ENCODE peak calls at places on chromosomes 5 and 9, in seven cellular contexts. One of them, this sample, is unnamed.

GRCh38 chr9:125496313-125496838 is 210.6 kb downstream of the MAPKAP1 start:
- DNase-seq in tibial nerve: no peak
- DNase-seq in A549: no peak
- DNase-seq in sigmoid colon: no peak
- DNase-seq in ovary: no peak
- DNase-seq in stomach: no peak
- DNase-seq in transverse colon: no peak
- DNase-seq in this sample: no peak

GRCh38 chr5:75656311-75657003 is 45.2 kb downstream of the ANKDD1B start:
- DNase-seq in tibial nerve: peak; percentile 28
- DNase-seq in A549: no peak
- DNase-seq in sigmoid colon: no peak
- DNase-seq in ovary: peak; percentile 19
- DNase-seq in stomach: no peak
- DNase-seq in transverse colon: no peak
- DNase-seq in this sample: no peak

GRCh38 chr9:127697575-127697974 is 9.2 kb upstream of the CFAP157 start:
- DNase-seq in tibial nerve: no peak
- DNase-seq in A549: no peak
- DNase-seq in sigmoid colon: no peak
- DNase-seq in ovary: no peak
- DNase-seq in stomach: no peak
- DNase-seq in transverse colon: no peak
- DNase-seq in this sample: no peak

GRCh38 chr9:128022886-128023285 is 42.1 kb upstream of the EEIG1 start:
- DNase-seq in tibial nerve: no peak
- DNase-seq in A549: no peak
- DNase-seq in sigmoid colon: no peak
- DNase-seq in ovary: no peak
- DNase-seq in stomach: no peak
- DNase-seq in transverse colon: no peak
- DNase-seq in this sample: no peak

GRCh38 chr9:121098567-121099198 is 23.9 kb downstream of the CNTRL start:
- DNase-seq in tibial nerve: no peak
- DNase-seq in A549: no peak
- DNase-seq in sigmoid colon: no peak
- DNase-seq in ovary: no peak
- DNase-seq in stomach: no peak
- DNase-seq in transverse colon: no peak
- DNase-seq in this sample: no peak

GRCh38 chr9:79568337-79569084 is 3.3 kb upstream of the TLE4 start:
- DNase-seq in tibial nerve: no peak
- DNase-seq in A549: peak; percentile 20
- DNase-seq in sigmoid colon: no peak
- DNase-seq in ovary: no peak
- DNase-seq in stomach: no peak
- DNase-seq in transverse colon: peak; percentile 11
- DNase-seq in this sample: no peak

GRCh38 chr9:69001921-69002320 is 12.0 kb downstream of the PRKACG start:
- DNase-seq in tibial nerve: no peak
- DNase-seq in A549: no peak
- DNase-seq in sigmoid colon: no peak
- DNase-seq in ovary: no peak
- DNase-seq in stomach: no peak
- DNase-seq in transverse colon: no peak
- DNase-seq in this sample: no peak

GRCh38 chr9:26262431-26262830 is 584.2 kb upstream of the TUSC1 start:
- DNase-seq in tibial nerve: no peak
- DNase-seq in A549: peak; percentile 8
- DNase-seq in sigmoid colon: no peak
- DNase-seq in ovary: no peak
- DNase-seq in stomach: no peak
- DNase-seq in transverse colon: no peak
- DNase-seq in this sample: no peak

GRCh38 chr5:14501353-14502162 is 80.0 kb upstream of the OTULINL start:
- DNase-seq in tibial nerve: no peak
- DNase-seq in A549: no peak
- DNase-seq in sigmoid colon: no peak
- DNase-seq in ovary: no peak
- DNase-seq in stomach: no peak
- DNase-seq in transverse colon: no peak
- DNase-seq in this sample: no peak

GRCh38 chr9:5446451-5447236 is 3.7 kb upstream of the CD274 start:
- DNase-seq in tibial nerve: no peak
- DNase-seq in A549: no peak
- DNase-seq in sigmoid colon: no peak
- DNase-seq in ovary: no peak
- DNase-seq in stomach: no peak
- DNase-seq in transverse colon: no peak
- DNase-seq in this sample: no peak

GRCh38 chr5:96991708-96992107 is 55.8 kb downstream of the LNPEP start:
- DNase-seq in tibial nerve: no peak
- DNase-seq in A549: no peak
- DNase-seq in sigmoid colon: no peak
- DNase-seq in ovary: no peak
- DNase-seq in stomach: no peak
- DNase-seq in transverse colon: no peak
- DNase-seq in this sample: no peak

GRCh38 chr5:42059291-42059690 is 134.2 kb downstream of the FBXO4 start:
- DNase-seq in tibial nerve: no peak
- DNase-seq in A549: no peak
- DNase-seq in sigmoid colon: no peak
- DNase-seq in ovary: no peak
- DNase-seq in stomach: no peak
- DNase-seq in transverse colon: no peak
- DNase-seq in this sample: no peak

GRCh38 chr5:26903469-26903868 is 134.9 kb downstream of the CDH9 start:
- DNase-seq in tibial nerve: no peak
- DNase-seq in A549: no peak
- DNase-seq in sigmoid colon: no peak
- DNase-seq in ovary: no peak
- DNase-seq in stomach: no peak
- DNase-seq in transverse colon: no peak
- DNase-seq in this sample: no peak

GRCh38 chr9:120878188-120879130 is 1.5 kb upstream of the PHF19 start:
- DNase-seq in tibial nerve: no peak
- DNase-seq in A549: no peak
- DNase-seq in sigmoid colon: no peak
- DNase-seq in ovary: peak; percentile 45
- DNase-seq in stomach: no peak
- DNase-seq in transverse colon: no peak
- DNase-seq in this sample: no peak

GRCh38 chr5:158820891-158821290 is 278.8 kb downstream of the EBF1 start:
- DNase-seq in tibial nerve: no peak
- DNase-seq in A549: no peak
- DNase-seq in sigmoid colon: no peak
- DNase-seq in ovary: no peak
- DNase-seq in stomach: no peak
- DNase-seq in transverse colon: no peak
- DNase-seq in this sample: no peak

GRCh38 chr5:158819840-158820620 is 279.7 kb downstream of the EBF1 start:
- DNase-seq in tibial nerve: no peak
- DNase-seq in A549: no peak
- DNase-seq in sigmoid colon: no peak
- DNase-seq in ovary: no peak
- DNase-seq in stomach: no peak
- DNase-seq in transverse colon: no peak
- DNase-seq in this sample: no peak

GRCh38 chr5:158821321-158821720 is 278.4 kb downstream of the EBF1 start:
- DNase-seq in tibial nerve: no peak
- DNase-seq in A549: no peak
- DNase-seq in sigmoid colon: no peak
- DNase-seq in ovary: no peak
- DNase-seq in stomach: no peak
- DNase-seq in transverse colon: no peak
- DNase-seq in this sample: no peak

GRCh38 chr5:158816306-158816705 is 283.4 kb downstream of the EBF1 start:
- DNase-seq in tibial nerve: no peak
- DNase-seq in A549: no peak
- DNase-seq in sigmoid colon: no peak
- DNase-seq in ovary: no peak
- DNase-seq in stomach: no peak
- DNase-seq in transverse colon: no peak
- DNase-seq in this sample: no peak

GRCh38 chr5:158819095-158819494 is 280.6 kb downstream of the EBF1 start:
- DNase-seq in tibial nerve: no peak
- DNase-seq in A549: no peak
- DNase-seq in sigmoid colon: no peak
- DNase-seq in ovary: no peak
- DNase-seq in stomach: no peak
- DNase-seq in transverse colon: no peak
- DNase-seq in this sample: no peak
- TF ChIP-seq EP300 in tibial nerve: no peak
- TF ChIP-seq EP300 in A549: no peak
- TF ChIP-seq EP300 in sigmoid colon: no peak
- TF ChIP-seq EP300 in ovary: no peak
- TF ChIP-seq EP300 in stomach: no peak
- TF ChIP-seq EP300 in transverse colon: no peak
- TF ChIP-seq EP300 in this sample: no peak

GRCh38 chr9:2758162-2758950 is 41.0 kb downstream of the KCNV2 start:
- DNase-seq in tibial nerve: no peak
- DNase-seq in A549: no peak
- DNase-seq in sigmoid colon: no peak
- DNase-seq in ovary: no peak
- DNase-seq in stomach: no peak
- DNase-seq in transverse colon: no peak
- DNase-seq in this sample: no peak
- TF ChIP-seq POLR2A in tibial nerve: no peak
- TF ChIP-seq POLR2A in A549: no peak
- TF ChIP-seq POLR2A in sigmoid colon: no peak
- TF ChIP-seq POLR2A in ovary: no peak
- TF ChIP-seq POLR2A in stomach: no peak
- TF ChIP-seq POLR2A in transverse colon: no peak
- TF ChIP-seq POLR2A in this sample: no peak

GRCh38 chr5:139684881-139685749 is 37.0 kb downstream of the CXXC5 start:
- DNase-seq in tibial nerve: no peak
- DNase-seq in A549: no peak
- DNase-seq in sigmoid colon: no peak
- DNase-seq in ovary: no peak
- DNase-seq in stomach: peak; percentile 75
- DNase-seq in transverse colon: no peak
- DNase-seq in this sample: no peak
- TF ChIP-seq CTCF in tibial nerve: no peak
- TF ChIP-seq CTCF in A549: no peak
- TF ChIP-seq CTCF in sigmoid colon: no peak
- TF ChIP-seq CTCF in ovary: no peak
- TF ChIP-seq CTCF in stomach: no peak
- TF ChIP-seq CTCF in transverse colon: no peak
- TF ChIP-seq CTCF in this sample: no peak

DNA sequence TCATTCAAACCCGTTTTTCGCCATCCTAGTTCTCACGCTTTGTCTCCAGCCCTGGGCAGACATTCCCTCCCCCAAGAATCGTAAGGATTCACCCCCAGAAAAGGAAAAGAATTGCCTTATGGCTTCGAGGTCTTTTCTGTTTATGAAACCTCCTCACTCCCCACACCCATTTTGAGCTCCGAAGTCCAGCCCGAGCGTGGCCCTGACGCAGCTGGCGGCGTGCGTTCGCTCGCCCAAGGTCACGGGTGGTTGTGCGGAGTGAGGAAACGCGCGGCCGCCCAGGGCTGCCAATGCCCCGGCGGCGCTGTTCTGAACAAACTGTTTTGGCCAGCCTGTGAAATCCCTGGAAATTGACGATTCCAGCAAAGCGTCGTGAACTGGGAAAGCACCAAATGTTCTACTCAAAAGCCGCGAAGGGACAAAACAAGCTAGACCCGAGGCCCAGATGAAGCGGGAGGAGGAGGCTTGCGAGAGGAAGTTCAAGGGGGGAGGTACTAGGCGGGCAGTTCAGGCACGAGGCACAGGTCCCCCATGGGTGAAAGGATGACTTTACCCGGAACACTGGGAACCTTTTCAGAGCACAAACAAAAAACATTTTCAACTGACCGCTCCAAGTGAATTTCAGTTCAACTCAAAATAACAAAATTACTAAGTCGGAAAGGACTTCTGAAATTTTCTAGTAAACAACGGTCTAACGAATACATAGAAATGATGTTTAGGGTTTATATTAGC is 683 bp upstream of the ZFAND5 start:
- DNase-seq in tibial nerve: peak; percentile 91
- DNase-seq in A549: peak; percentile 89
- DNase-seq in sigmoid colon: peak; percentile 97
- DNase-seq in ovary: peak; percentile 88
- DNase-seq in stomach: peak; percentile 85
- DNase-seq in transverse colon: peak; percentile 87
- DNase-seq in this sample: peak; percentile 90
- TF ChIP-seq EP300 in tibial nerve: peak; percentile 100
- TF ChIP-seq EP300 in A549: no peak
- TF ChIP-seq EP300 in sigmoid colon: peak; percentile 99
- TF ChIP-seq EP300 in ovary: peak; percentile 97
- TF ChIP-seq EP300 in stomach: peak; percentile 99
- TF ChIP-seq EP300 in transverse colon: peak; percentile 95
- TF ChIP-seq EP300 in this sample: peak; percentile 75

DNA sequence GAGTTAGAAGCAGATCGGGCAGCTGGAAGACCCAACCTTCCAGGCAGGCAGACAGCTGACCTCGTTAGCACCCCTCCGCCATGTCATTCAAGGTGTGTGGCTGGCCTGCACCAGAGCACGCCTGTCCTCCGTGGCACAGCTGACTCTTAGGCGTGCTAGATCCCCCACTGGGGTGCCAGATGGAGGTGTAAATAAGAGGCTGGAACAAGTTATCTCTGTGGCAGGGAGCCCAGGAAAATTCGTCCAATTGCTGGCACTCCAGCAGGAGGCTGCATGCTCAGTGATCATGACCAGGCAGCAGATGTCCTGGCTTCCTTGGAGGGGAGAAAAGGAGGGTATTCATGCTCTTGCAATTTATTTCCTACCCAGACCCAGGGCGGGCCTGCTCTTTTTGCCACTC is 7.8 kb upstream of the ALDOB start:
- DNase-seq in tibial nerve: no peak
- DNase-seq in A549: no peak
- DNase-seq in sigmoid colon: peak; percentile 69
- DNase-seq in ovary: no peak
- DNase-seq in stomach: peak; percentile 87
- DNase-seq in transverse colon: peak; percentile 14
- DNase-seq in this sample: no peak
- TF ChIP-seq POLR2A in tibial nerve: no peak
- TF ChIP-seq POLR2A in A549: no peak
- TF ChIP-seq POLR2A in sigmoid colon: no peak
- TF ChIP-seq POLR2A in ovary: no peak
- TF ChIP-seq POLR2A in stomach: no peak
- TF ChIP-seq POLR2A in transverse colon: no peak
- TF ChIP-seq POLR2A in this sample: no peak

GRCh38 chr5:178145965-178146820 is 7.5 kb downstream of the NHP2 start:
- DNase-seq in tibial nerve: peak; percentile 59
- DNase-seq in A549: peak; percentile 75
- DNase-seq in sigmoid colon: no peak
- DNase-seq in ovary: peak; percentile 43
- DNase-seq in stomach: peak; percentile 84
- DNase-seq in transverse colon: peak; percentile 79
- DNase-seq in this sample: no peak
- TF ChIP-seq CTCF in tibial nerve: peak; percentile 66
- TF ChIP-seq CTCF in A549: peak; percentile 83
- TF ChIP-seq CTCF in sigmoid colon: peak; percentile 42
- TF ChIP-seq CTCF in ovary: peak; percentile 30
- TF ChIP-seq CTCF in stomach: peak; percentile 49
- TF ChIP-seq CTCF in transverse colon: peak; percentile 68
- TF ChIP-seq CTCF in this sample: peak; percentile 78

This sample was measured in upper lobe of left lung.